ENCODE peak calls at places on chromosomes 16 and 17, in six cellular contexts. T is pancreas, X is PC-9, N is epithelial cell of esophagus, Q is AG04450, Y is HFF-Myc. E is an unnamed sample.

GRCh38 chr17:4576729-4577322 is 7.5 kb upstream of the SMTNL2 start:
- DNase-seq in Y (no peak), Q (no peak), X (no peak), N (no peak), T (no peak), E (no peak)

GRCh38 chr16:29663020-29663828 is at the start of gene SPN:
- DNase-seq in Q (no peak), Y (no peak), T (no peak), X (no peak), N (no peak), E (no peak)

GRCh38 chr16:54630284-54630967 is 300.2 kb upstream of the IRX5 start:
- DNase-seq in Q (no peak), X (no peak), T (no peak), N (peak; percentile 58), Y (no peak), E (no peak)

GRCh38 chr16:12120331-12120981 is 143.9 kb downstream of the SNX29 start:
- DNase-seq in Y (no peak), X (no peak), N (no peak), T (no peak), Q (no peak), E (no peak)

GRCh38 chr17:14775761-14776492 is 475.0 kb downstream of the HS3ST3B1 start:
- DNase-seq in Y (no peak), T (no peak), N (peak; percentile 39), X (no peak), Q (no peak), E (no peak)

GRCh38 chr17:82105417-82105881 is 7.4 kb upstream of the FASN start:
- DNase-seq in Y (no peak), X (no peak), N (no peak), T (no peak), Q (no peak), E (no peak)

GRCh38 chr16:30585022-30585399 is 486 bp downstream of the ZNF785 start:
- DNase-seq in Y (no peak), Q (no peak), N (peak; percentile 26), X (no peak), T (no peak), E (no peak)

GRCh38 chr17:41333836-41334235 is 16.8 kb downstream of the KRT33A start:
- DNase-seq in Q (no peak), N (no peak), X (no peak), T (no peak), Y (no peak), E (no peak)

GRCh38 chr16:24117680-24118079 is 138.5 kb upstream of the CACNG3 start:
- DNase-seq in T (no peak), Y (no peak), N (no peak), X (no peak), Q (no peak), E (no peak)

GRCh38 chr17:61057257-61057656 is 342.4 kb upstream of the TBX2 start:
- DNase-seq in Q (no peak), T (no peak), Y (no peak), X (no peak), N (peak; percentile 64), E (no peak)

GRCh38 chr16:86231321-86231995 is 278.9 kb upstream of the FOXF1 start:
- DNase-seq in Y (no peak), Q (no peak), X (no peak), N (no peak), T (no peak), E (no peak)

GRCh38 chr17:9768381-9768934 is 22.9 kb downstream of the DHRS7C start:
- DNase-seq in Y (peak; percentile 25), T (no peak), N (peak; percentile 41), Q (no peak), X (no peak), E (peak; percentile 15)

GRCh38 chr16:3214904-3215600 is 19.9 kb downstream of the ZNF200 start:
- DNase-seq in T (no peak), X (no peak), Y (no peak), N (no peak), Q (no peak), E (no peak)

GRCh38 chr17:57662644-57663308 is 82.3 kb downstream of the CCDC182 start:
- DNase-seq in Q (peak; percentile 98), N (peak; percentile 99), T (peak; percentile 91), Y (peak; percentile 96), X (peak; percentile 95), E (peak; percentile 46)

GRCh38 chr17:28807925-28808641 is 34.5 kb downstream of the FAM222B start:
- DNase-seq in Q (peak; percentile 66), X (peak; percentile 85), N (peak; percentile 82), T (peak; percentile 18), Y (peak; percentile 61), E (peak; percentile 63)

GRCh38 chr17:73782641-73783381 is 138.6 kb upstream of the SDK2 start:
- DNase-seq in Q (no peak), Y (no peak), N (no peak), X (peak; percentile 20), T (no peak), E (no peak)

GRCh38 chr17:4591529-4591928 is 7.2 kb downstream of the SMTNL2 start:
- DNase-seq in T (no peak), Q (no peak), X (peak; percentile 44), Y (no peak), N (peak; percentile 34), E (no peak)

GRCh38 chr17:40107266-40107980 is 7.0 kb upstream of the NR1D1 start:
- DNase-seq in Q (no peak), N (no peak), Y (no peak), X (no peak), T (no peak), E (no peak)

GRCh38 chr16:21097151-21097550 is 53.5 kb downstream of the DNAH3 start:
- DNase-seq in X (no peak), T (no peak), Y (no peak), N (peak; percentile 38), Q (no peak), E (no peak)

GRCh38 chr16:85055503-85056210 is 28.1 kb downstream of the KIAA0513 start:
- DNase-seq in Y (no peak), Q (no peak), X (peak; percentile 37), N (no peak), T (no peak), E (no peak)

GRCh38 chr17:77476920-77477805 is 336.4 kb downstream of the SEC14L1 start:
- DNase-seq in X (no peak), Q (peak; percentile 91), T (no peak), N (peak; percentile 98), Y (peak; percentile 89), E (peak; percentile 79)

GRCh38 chr17:48442819-48443218 is 12.8 kb upstream of the SKAP1 start:
- DNase-seq in T (no peak), Y (no peak), Q (no peak), X (no peak), N (peak; percentile 8), E (no peak)

GRCh38 chr17:27579897-27580321 is 51.1 kb upstream of the LGALS9 start:
- DNase-seq in Q (no peak), T (no peak), X (no peak), N (peak; percentile 26), Y (no peak), E (no peak)

GRCh38 chr16:9689597-9689996 is 492.6 kb downstream of the GRIN2A start:
- DNase-seq in Q (no peak), N (no peak), Y (no peak), T (no peak), X (no peak), E (no peak)

GRCh38 chr16:9695152-9695551 is 487.1 kb downstream of the GRIN2A start:
- DNase-seq in T (no peak), Q (no peak), Y (no peak), N (no peak), X (no peak), E (no peak)
- TF ChIP-seq CTCF in T (no peak), Q (no peak), Y (no peak), N (no peak), X (no peak), E (no peak)

GRCh38 chr17:76382305-76382802 is 2.1 kb upstream of the SPHK1 start:
- DNase-seq in T (peak; percentile 69), Y (no peak), Q (no peak), N (peak; percentile 74), X (no peak), E (no peak)

GRCh38 chr17:76379646-76380376 is 4.6 kb upstream of the SPHK1 start:
- DNase-seq in Q (no peak), X (no peak), T (no peak), N (peak; percentile 1), Y (no peak), E (no peak)

GRCh38 chr17:76383645-76384221 is 676 bp upstream of the SPHK1 start:
- DNase-seq in Y (no peak), N (peak; percentile 57), T (peak; percentile 33), X (no peak), Q (no peak), E (no peak)

GRCh38 chr17:76382803-76383644 is 1.4 kb upstream of the SPHK1 start:
- DNase-seq in Q (no peak), Y (no peak), X (no peak), T (peak; percentile 58), N (peak; percentile 87), E (no peak)

DNA sequence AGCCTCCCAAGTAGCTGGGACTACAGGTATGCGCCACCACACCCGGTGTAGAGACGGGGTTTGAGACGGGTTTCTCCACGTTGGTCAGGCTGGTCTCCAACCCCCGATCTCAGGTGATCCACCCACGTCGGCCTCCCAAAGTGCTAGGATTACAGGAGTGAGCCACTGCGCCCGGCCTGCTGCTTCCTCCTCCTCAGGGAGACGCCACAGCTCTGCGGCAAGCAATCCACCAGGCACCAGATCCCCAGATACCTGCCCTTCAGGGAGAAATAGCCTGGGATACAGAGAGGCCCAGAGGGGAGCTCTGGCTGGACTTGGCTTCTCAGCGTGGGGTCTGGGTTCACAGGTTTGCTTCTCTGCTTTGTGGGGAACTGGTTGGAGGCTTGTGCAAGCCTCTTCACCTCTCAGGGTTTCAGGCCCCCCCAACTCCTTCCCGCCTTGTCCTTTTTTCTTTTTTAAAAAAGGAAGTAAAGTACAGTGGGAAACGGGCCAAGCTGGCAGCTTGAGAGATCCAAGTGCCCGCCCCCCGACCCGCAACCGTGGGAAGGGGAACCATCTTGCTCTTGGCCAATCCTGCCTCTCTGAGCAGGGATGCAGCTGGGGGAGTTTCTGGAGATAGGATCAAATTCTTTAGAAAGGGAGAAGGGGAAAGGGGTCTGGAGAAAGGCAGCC is 2.6 kb upstream of the SPHK1 start:
- DNase-seq in N (no peak), X (no peak), Q (no peak), T (peak; percentile 42), Y (no peak), E (no peak)
- H3K4me3 ChIP-seq in N (no peak overlapping the region), X (no peak overlapping the region), Q (peak overlapping the region; percentile 74), T (no peak overlapping the region), Y (no peak overlapping the region), E (no peak overlapping the region)

GRCh38 chr17:63944736-63945499 is 12.8 kb upstream of the CD79B start:
- DNase-seq in Q (no peak), T (no peak), X (no peak), Y (no peak), N (no peak), E (no peak)

GRCh38 chr17:63941751-63942150 is 9.6 kb upstream of the CD79B start:
- DNase-seq in X (no peak), Q (no peak), Y (no peak), N (no peak), T (no peak), E (no peak)

GRCh38 chr17:63942309-63942985 is 10.3 kb upstream of the CD79B start:
- DNase-seq in Y (no peak), N (no peak), T (no peak), X (no peak), Q (no peak), E (no peak)

GRCh38 chr17:63945851-63946439 is 13.8 kb upstream of the CD79B start:
- DNase-seq in X (no peak), Q (no peak), Y (no peak), T (no peak), N (no peak), E (no peak)

GRCh38 chr17:63943745-63944144 is 11.6 kb upstream of the CD79B start:
- DNase-seq in X (no peak), N (no peak), Q (no peak), T (no peak), Y (no peak), E (no peak)
- TF ChIP-seq CTCF in X (peak; percentile 34), N (no peak), Q (peak; percentile 22), T (no peak), Y (no peak), E (no peak)

GRCh38 chr17:38572292-38572664 is 33.5 kb downstream of the SRCIN1 start:
- DNase-seq in Y (no peak), T (no peak), N (no peak), Q (no peak), X (no peak), E (no peak)
- H3K4me3 ChIP-seq in Y (no peak overlapping the region), T (peak overlapping the region; percentile 28), N (no peak overlapping the region), Q (no peak overlapping the region), X (peak overlapping the region; percentile 54), E (no peak overlapping the region)